ENCODE peak calls at places on chromosomes 5 and 9, in four cellular contexts. T is suprapubic skin; A is fibroblast of lung; H is CD4-positive, alpha-beta T cell. D is an unnamed sample.
A peak's percentile ranks its signal among the peaks of the same experiment; 100 is the strongest.

GRCh38 chr5:168908207-168908606 is 329.0 kb upstream of the PANK3 start:
- DNase-seq in A (peak; percentile 84), T (no peak), H (no peak), D (no peak)

GRCh38 chr9:3873818-3874217 is 348.0 kb upstream of the RFX3 start:
- DNase-seq in A (peak; percentile 60), T (no peak), H (no peak), D (no peak)

GRCh38 chr5:90932052-90932699 is 373.6 kb downstream of the ADGRV1 start:
- DNase-seq in A (peak; percentile 34), H (no peak), T (no peak), D (no peak)

GRCh38 chr5:57447656-57448055 is 35.0 kb downstream of the ACTBL2 start:
- DNase-seq in T (no peak), H (no peak), A (peak; percentile 86), D (no peak)

GRCh38 chr9:35914307-35914807 is 5.1 kb downstream of the SPAAR start:
- DNase-seq in T (no peak), A (peak; percentile 34), H (no peak), D (no peak)

GRCh38 chr9:104279535-104280215 is 185.6 kb downstream of the SMC2 start:
- DNase-seq in T (no peak), A (peak; percentile 12), H (no peak), D (no peak)

GRCh38 chr9:24051587-24051986 is 225.5 kb upstream of the ELAVL2 start:
- DNase-seq in T (no peak), A (no peak), H (no peak), D (no peak)

GRCh38 chr5:159444441-159445082 is 114.3 kb upstream of the IL12B start:
- DNase-seq in A (peak; percentile 54), T (no peak), H (no peak), D (no peak)

GRCh38 chr5:55699041-55699688 is 13.0 kb downstream of the SLC38A9 start:
- DNase-seq in T (no peak), H (no peak), A (no peak), D (no peak)

GRCh38 chr5:177364159-177364962 is 6.6 kb downstream of the RGS14 start:
- DNase-seq in H (no peak), T (no peak), A (no peak), D (peak; percentile 23)

GRCh38 chr5:532521-533242 is 8.4 kb upstream of the SLC9A3 start:
- DNase-seq in H (no peak), T (no peak), A (no peak), D (no peak)

GRCh38 chr9:113665756-113666155 is 202.2 kb downstream of the RGS3 start:
- DNase-seq in A (no peak), T (peak; percentile 46), H (no peak), D (no peak)

GRCh38 chr5:117889592-117889991 is 1098.8 kb downstream of the DTWD2 start:
- DNase-seq in A (no peak), T (no peak), H (no peak), D (no peak)

GRCh38 chr5:53368516-53368915 is 111.9 kb upstream of the FST start:
- DNase-seq in H (no peak), A (peak; percentile 77), T (no peak), D (no peak)

GRCh38 chr9:133130721-133131244 is 9.7 kb upstream of the RALGDS start:
- DNase-seq in T (no peak), A (no peak), H (peak; percentile 62), D (no peak)

GRCh38 chr5:169350759-169351240 is 49.9 kb upstream of the SLIT3 start:
- DNase-seq in T (peak; percentile 77), H (no peak), A (peak; percentile 99), D (no peak)

GRCh38 chr5:170424629-170425028 is 35.5 kb upstream of the KCNMB1 start:
- DNase-seq in T (no peak), A (no peak), H (no peak), D (no peak)

GRCh38 chr5:108687599-108688220 is 60.0 kb upstream of the FER start:
- DNase-seq in H (no peak), T (no peak), A (no peak), D (no peak)

GRCh38 chr9:108903437-108904103 is 30.4 kb downstream of the ELP1 start:
- DNase-seq in A (peak; percentile 37), T (no peak), H (no peak), D (no peak)

GRCh38 chr5:134512661-134512999 is 12.8 kb upstream of the JADE2 start:
- DNase-seq in A (no peak), T (no peak), H (no peak), D (no peak)

GRCh38 chr9:5510360-5510931 is at the start of gene PDCD1LG2:
- DNase-seq in T (no peak), H (no peak), A (peak; percentile 87), D (no peak)

GRCh38 chr9:80496901-80497565 is 925.3 kb downstream of the TLE4 start:
- DNase-seq in T (no peak), A (no peak), H (no peak), D (no peak)

GRCh38 chr5:124289122-124289521 is 457.3 kb downstream of the ZNF608 start:
- DNase-seq in T (no peak), A (no peak), H (no peak), D (peak; percentile 58)

GRCh38 chr9:33350310-33350709 is 52.1 kb downstream of the AQP7 start:
- DNase-seq in T (no peak), A (peak; percentile 67), H (no peak), D (no peak)

GRCh38 chr5:135041726-135042125 is 7.7 kb upstream of the PITX1 start:
- DNase-seq in H (no peak), T (no peak), A (no peak), D (no peak)

GRCh38 chr9:129225815-129226214 is 47.8 kb upstream of the IER5L start:
- DNase-seq in H (peak; percentile 29), A (peak; percentile 95), T (no peak), D (no peak)

GRCh38 chr9:106945727-106946690 is 83.0 kb downstream of the ZNF462 start:
- DNase-seq in H (no peak), A (peak; percentile 89), T (no peak), D (no peak)

GRCh38 chr9:88534456-88535225 is at the start of gene NXNL2:
- DNase-seq in T (peak; percentile 84), A (peak; percentile 82), H (peak; percentile 26), D (peak; percentile 16)
- H3K27ac ChIP-seq in T (peak within 1 kb of the TSS; percentile 55), A (peak within 1 kb of the TSS; percentile 79), H (no peak within 1 kb of the TSS), D (peak within 1 kb of the TSS; percentile 36)

DNA sequence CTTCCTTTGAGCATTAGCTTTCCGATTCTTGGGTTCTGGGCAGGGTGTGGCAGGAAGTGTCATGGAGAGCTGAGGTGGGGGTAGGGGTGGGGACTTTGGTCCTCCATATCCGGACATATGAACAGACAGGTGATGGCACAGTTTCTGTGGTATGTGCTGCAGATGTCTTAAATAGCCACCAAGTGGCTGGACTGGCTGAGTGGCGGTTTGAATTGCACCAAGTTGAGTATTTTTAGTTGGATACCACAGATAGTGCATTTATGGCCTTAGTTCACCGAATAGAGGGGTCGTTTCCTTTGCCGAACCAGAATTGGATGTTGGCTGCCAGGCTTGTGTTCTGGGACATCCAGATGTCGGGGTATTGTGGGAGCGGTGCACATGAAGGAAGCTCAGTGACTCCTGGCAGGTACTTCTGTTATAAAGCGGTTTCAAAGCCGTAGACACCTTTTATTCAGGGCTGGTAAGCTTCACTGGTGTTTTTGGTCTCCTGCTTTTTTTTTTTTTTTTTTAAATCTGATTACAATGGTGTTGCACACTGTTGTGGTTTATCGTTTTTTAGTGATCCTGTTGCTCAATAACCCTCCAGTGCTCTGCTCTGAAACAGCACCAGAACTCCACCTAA is 15.1 kb upstream of the TNFAIP8 start:
- DNase-seq in T (no peak), A (no peak), H (peak; percentile 52), D (no peak)
- H3K27ac ChIP-seq in T (no peak overlapping the region), A (no peak overlapping the region), H (peak overlapping the region; percentile 83), D (no peak overlapping the region)

DNA sequence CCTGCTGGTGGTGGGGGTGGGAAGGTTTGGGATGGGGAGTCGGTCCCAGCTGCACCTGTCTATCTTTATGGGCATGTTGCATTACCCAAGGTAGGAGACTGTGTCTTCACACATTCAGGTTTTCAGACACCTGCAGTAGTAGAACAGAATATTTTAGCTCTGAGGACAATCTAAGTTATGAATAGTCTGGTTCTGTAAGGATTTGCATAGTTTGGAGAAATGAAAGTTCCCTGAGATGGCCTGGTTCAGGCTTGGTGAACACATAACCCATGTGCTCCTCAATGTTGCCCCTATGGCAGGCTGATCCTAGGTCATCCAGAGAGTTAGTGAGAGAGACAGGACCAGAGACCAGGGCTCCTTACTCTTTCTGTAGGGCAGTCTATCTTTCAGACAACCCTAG is 20.7 kb downstream of the TNFSF8 start:
- DNase-seq in H (no peak), T (no peak), A (no peak), D (no peak)
- H3K27ac ChIP-seq in H (no peak overlapping the region), T (no peak overlapping the region), A (no peak overlapping the region), D (no peak overlapping the region)

GRCh38 chr5:167708449-167708848 is 583.0 kb upstream of the WWC1 start:
- DNase-seq in H (no peak), A (no peak), T (no peak), D (no peak)
- H3K27ac ChIP-seq in H (no peak overlapping the region), A (no peak overlapping the region), T (no peak overlapping the region), D (no peak overlapping the region)

DNA sequence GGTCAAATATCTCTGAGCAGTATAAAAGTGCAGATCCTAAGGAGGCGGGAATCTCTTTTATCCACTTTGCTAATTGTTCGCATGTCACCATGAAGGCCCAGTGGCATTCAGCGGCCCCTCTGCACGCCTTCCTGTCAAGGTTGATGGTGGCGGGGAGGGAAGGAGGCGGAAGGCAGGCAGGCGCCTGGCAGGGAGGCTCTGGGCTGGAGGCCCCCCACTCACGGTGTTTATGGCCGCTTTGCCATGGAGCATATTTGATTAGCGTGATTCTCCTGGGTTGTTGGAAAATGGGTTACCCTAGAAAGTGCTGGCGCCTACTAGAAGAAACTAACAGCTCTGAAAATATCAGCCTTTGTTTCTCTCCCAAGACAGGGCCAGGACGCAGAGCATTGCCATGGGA is 209.6 kb downstream of the FSTL4 start:
- DNase-seq in A (no peak), T (no peak), H (no peak), D (no peak)
- H3K27ac ChIP-seq in A (no peak overlapping the region), T (no peak overlapping the region), H (no peak overlapping the region), D (no peak overlapping the region)

GRCh38 chr9:101399641-101399965 is 952 bp downstream of the ZNF189 start:
- DNase-seq in T (no peak), A (no peak), H (no peak), D (no peak)

GRCh38 chr9:101400120-101400519 is 1.5 kb downstream of the ZNF189 start:
- DNase-seq in H (no peak), T (no peak), A (peak; percentile 6), D (peak; percentile 21)

GRCh38 chr9:101397746-101398334 is 578 bp downstream of the MRPL50 start:
- DNase-seq in T (no peak), A (peak; percentile 16), H (no peak), D (no peak)

GRCh38 chr9:101398930-101399640 is 434 bp downstream of the ZNF189 start:
- DNase-seq in T (peak; percentile 63), H (no peak), A (no peak), D (no peak)

GRCh38 chr9:101398335-101398929 is at the start of the genes MRPL50 and ZNF189:
- DNase-seq in H (peak; percentile 91), T (peak; percentile 99), A (peak; percentile 99), D (peak; percentile 97)
- H3K27ac ChIP-seq in H (peak within 1 kb of the TSS; percentile 87), T (peak within 1 kb of the TSS; percentile 89), A (peak within 1 kb of the TSS; percentile 97), D (peak within 1 kb of the TSS; percentile 91)